ENCODE peak calls at places on chromosome 3, in ten cellular contexts. J is lung, V is A172, P is Kasumi-1, E is AG09309, L is heart left ventricle, N is GM10248, X is Right ventricle myocardium superior, C is HFF-Myc, H is GM03348. A is an unnamed sample.
A peak's percentile ranks its signal among the peaks of the same experiment; 100 is the strongest.

GRCh38 chr3:25783661-25784512 is 644 bp upstream of the NGLY1 start:
- DNase-seq in H (peak; percentile 10), J (peak; percentile 57), N (no peak), E (no peak), C (no peak), X (peak; percentile 78), V (peak; percentile 29), P (peak; percentile 52), L (no peak), A (peak; percentile 48)

GRCh38 chr3:70000563-70001081 is 1.1 kb downstream of the SAMMSON start:
- DNase-seq in P (no peak), X (no peak), L (no peak), N (no peak), E (no peak), J (no peak), H (no peak), C (no peak), V (peak; percentile 22), A (no peak)

GRCh38 chr3:182135056-182135455 is 423.3 kb downstream of the SOX2 start:
- DNase-seq in N (no peak), H (no peak), P (no peak), X (no peak), V (no peak), L (no peak), J (no peak), C (no peak), E (no peak), A (no peak)

GRCh38 chr3:134576426-134576825 is 74.4 kb downstream of the KY start:
- DNase-seq in H (no peak), L (no peak), N (no peak), C (no peak), V (no peak), X (no peak), P (no peak), J (no peak), E (no peak), A (no peak)

GRCh38 chr3:153246805-153247204 is 84.8 kb downstream of the RAP2B start:
- DNase-seq in N (no peak), P (no peak), V (no peak), C (no peak), E (peak; percentile 81), J (no peak), L (no peak), X (no peak), H (peak; percentile 69), A (no peak)

GRCh38 chr3:175374705-175375104 is 515.6 kb downstream of the NAALADL2 start:
- DNase-seq in P (no peak), X (no peak), J (no peak), E (no peak), L (no peak), V (no peak), C (no peak), H (no peak), N (no peak), A (no peak)

GRCh38 chr3:45816544-45816943 is 20.2 kb upstream of the SLC6A20 start:
- DNase-seq in J (no peak), V (peak; percentile 14), P (no peak), H (no peak), L (no peak), C (no peak), X (peak; percentile 50), N (no peak), E (no peak), A (no peak)

GRCh38 chr3:4908769-4909156 is 70.5 kb upstream of the BHLHE40 start:
- DNase-seq in N (no peak), V (no peak), P (no peak), X (no peak), C (no peak), J (no peak), E (no peak), H (no peak), L (no peak), A (no peak)

GRCh38 chr3:14278799-14279705 is 100.4 kb downstream of the LSM3 start:
- DNase-seq in C (no peak), P (no peak), X (no peak), V (peak; percentile 42), J (no peak), N (no peak), H (no peak), L (no peak), E (no peak), A (peak; percentile 57)

GRCh38 chr3:37605754-37606153 is 255.9 kb upstream of the CTDSPL start:
- DNase-seq in L (no peak), V (no peak), X (no peak), J (no peak), P (no peak), E (no peak), C (no peak), H (no peak), N (no peak), A (no peak)

GRCh38 chr3:47984089-47984759 is 32.0 kb downstream of the MAP4 start:
- DNase-seq in N (no peak), J (no peak), C (peak; percentile 60), P (no peak), H (peak; percentile 38), L (no peak), V (peak; percentile 75), E (peak; percentile 25), X (no peak), A (no peak)

GRCh38 chr3:195095035-195095703 is 175.8 kb downstream of the XXYLT1 start:
- DNase-seq in P (no peak), E (no peak), C (no peak), X (peak; percentile 38), J (no peak), V (no peak), H (no peak), N (peak; percentile 77), L (no peak), A (no peak)

GRCh38 chr3:98786364-98786930 is 23.3 kb downstream of the ST3GAL6 start:
- DNase-seq in V (no peak), H (peak; percentile 21), J (no peak), X (no peak), P (no peak), L (no peak), N (no peak), E (no peak), C (no peak), A (no peak)

GRCh38 chr3:138093721-138094120 is 21.7 kb downstream of the DZIP1L start:
- DNase-seq in X (no peak), P (no peak), E (no peak), J (no peak), N (no peak), V (no peak), C (no peak), H (no peak), L (no peak), A (no peak)

GRCh38 chr3:54960736-54961135 is 32.9 kb upstream of the LRTM1 start:
- DNase-seq in E (no peak), N (no peak), H (peak; percentile 31), L (no peak), P (no peak), X (no peak), V (no peak), C (no peak), J (no peak), A (no peak)

GRCh38 chr3:137770821-137771399 is 6.8 kb downstream of the SOX14 start:
- DNase-seq in N (peak; percentile 13), V (no peak), P (no peak), E (no peak), J (no peak), X (no peak), H (peak; percentile 17), L (no peak), C (no peak), A (no peak)

GRCh38 chr3:173599673-173600072 is 202.1 kb downstream of the NLGN1 start:
- DNase-seq in C (no peak), V (no peak), J (no peak), L (no peak), N (no peak), E (no peak), X (no peak), H (peak; percentile 28), P (no peak), A (no peak)

GRCh38 chr3:9020396-9020795 is 57.1 kb upstream of the RAD18 start:
- DNase-seq in H (no peak), E (peak; percentile 62), X (no peak), P (no peak), J (no peak), V (no peak), C (no peak), N (no peak), L (no peak), A (no peak)

GRCh38 chr3:14329116-14329830 is 73.1 kb upstream of the SLC6A6 start:
- DNase-seq in X (no peak), V (peak; percentile 63), H (no peak), N (no peak), C (peak; percentile 24), L (no peak), J (no peak), P (no peak), E (peak; percentile 18), A (peak; percentile 75)

GRCh38 chr3:69020857-69021256 is 7.4 kb upstream of the EOGT start:
- DNase-seq in X (no peak), N (no peak), E (no peak), P (no peak), V (no peak), C (no peak), L (no peak), H (no peak), J (no peak), A (no peak)

GRCh38 chr3:101351834-101352233 is 31.5 kb upstream of the IMPG2 start:
- DNase-seq in H (peak; percentile 5), J (no peak), P (peak; percentile 4), L (no peak), N (no peak), E (no peak), X (no peak), V (no peak), C (no peak), A (peak; percentile 88)

GRCh38 chr3:128623762-128624176 is 26.8 kb downstream of the RPN1 start:
- DNase-seq in P (no peak), C (no peak), J (no peak), L (no peak), X (no peak), N (no peak), V (no peak), E (peak; percentile 62), H (no peak), A (no peak)

GRCh38 chr3:8538904-8539303 is 37.3 kb downstream of the LMCD1 start:
- DNase-seq in C (no peak), H (no peak), N (no peak), E (no peak), P (no peak), V (peak; percentile 32), X (no peak), L (no peak), J (no peak), A (no peak)

GRCh38 chr3:152272771-152273242 is 4.1 kb downstream of the MBNL1 start:
- DNase-seq in X (no peak), N (no peak), C (peak; percentile 57), L (no peak), P (no peak), J (no peak), V (peak; percentile 33), E (peak; percentile 49), H (peak; percentile 22), A (peak; percentile 76)

GRCh38 chr3:168495251-168495650 is 399.5 kb upstream of the GOLIM4 start:
- DNase-seq in L (no peak), V (no peak), E (no peak), N (no peak), J (no peak), P (no peak), X (no peak), C (no peak), H (no peak), A (no peak)

A was measured in RPMI8226.